ENCODE peak calls at places on chromosomes 1 and 21, in ten cellular contexts. B is adrenal gland, A is esophagus muscularis mucosa, R is body of pancreas, H is ovary, J is IMR-90, Y is HCT116, D is suprapubic skin, K is A549, F is uterus. E is an unnamed sample.
A peak's percentile ranks its signal among the peaks of the same experiment; 100 is the strongest.

GRCh38 chr1:32361674-32362473 is 411 bp downstream of the FAM229A start:
- DNase-seq in B (peak; percentile 80), A (no peak), R (peak; percentile 56), H (peak; percentile 77), J (no peak), Y (no peak), D (no peak), K (no peak), F (peak; percentile 64), E (peak; percentile 75)

GRCh38 chr1:114009042-114009392 is 29.7 kb downstream of the OLFML3 start:
- DNase-seq in B (no peak), A (no peak), R (no peak), H (no peak), J (no peak), Y (no peak), D (no peak), K (no peak), F (no peak), E (no peak)

GRCh38 chr21:39054066-39054465 is 129.2 kb downstream of the PSMG1 start:
- DNase-seq in B (no peak), A (no peak), R (no peak), H (no peak), J (no peak), Y (no peak), D (no peak), K (no peak), F (no peak), E (no peak)

GRCh38 chr1:199020046-199020445 is 381.2 kb downstream of the PTPRC start:
- DNase-seq in B (no peak), A (no peak), R (no peak), H (no peak), J (no peak), Y (no peak), D (no peak), K (no peak), F (no peak), E (no peak)

GRCh38 chr1:99177465-99177864 is 86.8 kb upstream of the PLPPR4 start:
- DNase-seq in B (no peak), A (no peak), R (no peak), H (no peak), J (no peak), Y (no peak), D (no peak), K (no peak), F (no peak), E (no peak)

GRCh38 chr1:184970691-184971161 is 3.6 kb downstream of the NIBAN1 start:
- DNase-seq in B (no peak), A (no peak), R (no peak), H (no peak), J (peak; percentile 59), Y (no peak), D (no peak), K (no peak), F (no peak), E (no peak)

GRCh38 chr1:844472-845026 is 79.2 kb upstream of the SAMD11 start:
- DNase-seq in B (no peak), A (no peak), R (no peak), H (no peak), J (no peak), Y (no peak), D (no peak), K (no peak), F (no peak), E (no peak)

GRCh38 chr1:205447457-205448415 is 8.1 kb downstream of the BLACAT1 start:
- DNase-seq in B (no peak), A (no peak), R (no peak), H (no peak), J (no peak), Y (no peak), D (no peak), K (no peak), F (no peak), E (no peak)

GRCh38 chr1:6365047-6365446 is 28.5 kb downstream of the ACOT7 start:
- DNase-seq in B (no peak), A (no peak), R (no peak), H (no peak), J (no peak), Y (no peak), D (no peak), K (no peak), F (no peak), E (no peak)

GRCh38 chr1:227887697-227888403 is 59.9 kb downstream of the WNT9A start:
- DNase-seq in B (peak; percentile 77), A (peak; percentile 93), R (peak; percentile 14), H (peak; percentile 63), J (no peak), Y (no peak), D (peak; percentile 84), K (no peak), F (peak; percentile 75), E (peak; percentile 93)

GRCh38 chr1:229461032-229461668 is 27.3 kb upstream of the ACTA1 start:
- DNase-seq in B (no peak), A (no peak), R (no peak), H (no peak), J (no peak), Y (no peak), D (no peak), K (no peak), F (no peak), E (no peak)

GRCh38 chr1:37028981-37029617 is 5.2 kb downstream of the GRIK3 start:
- DNase-seq in B (no peak), A (no peak), R (no peak), H (no peak), J (no peak), Y (no peak), D (no peak), K (no peak), F (no peak), E (no peak)

GRCh38 chr1:3015269-3015635 is 6.0 kb upstream of the ACTRT2 start:
- DNase-seq in B (no peak), A (no peak), R (no peak), H (no peak), J (no peak), Y (no peak), D (no peak), K (no peak), F (no peak), E (peak; percentile 53)

GRCh38 chr1:241817956-241818612 is 29.9 kb upstream of the EXO1 start:
- DNase-seq in B (no peak), A (no peak), R (no peak), H (no peak), J (no peak), Y (no peak), D (no peak), K (no peak), F (no peak), E (no peak)

GRCh38 chr1:112044745-112045144 is 55.3 kb upstream of the KCND3 start:
- DNase-seq in B (no peak), A (no peak), R (no peak), H (no peak), J (no peak), Y (no peak), D (no peak), K (no peak), F (no peak), E (no peak)

GRCh38 chr1:110187139-110187890 is 22.8 kb upstream of the KCNC4 start:
- DNase-seq in B (no peak), A (no peak), R (no peak), H (no peak), J (no peak), Y (no peak), D (no peak), K (no peak), F (no peak), E (no peak)

GRCh38 chr1:101540161-101540560 is 303.3 kb downstream of the S1PR1 start:
- DNase-seq in B (no peak), A (no peak), R (no peak), H (no peak), J (no peak), Y (no peak), D (no peak), K (no peak), F (no peak), E (no peak)

GRCh38 chr1:56157477-56157876 is 421.9 kb downstream of the PLPP3 start:
- DNase-seq in B (no peak), A (no peak), R (no peak), H (no peak), J (no peak), Y (no peak), D (no peak), K (no peak), F (no peak), E (no peak)

GRCh38 chr1:100354971-100355394 is 2.7 kb downstream of the CDC14A start:
- DNase-seq in B (no peak), A (no peak), R (peak; percentile 33), H (no peak), J (peak; percentile 66), Y (peak; percentile 51), D (no peak), K (no peak), F (no peak), E (no peak)
- TF ChIP-seq POLR2A in B (no peak), A (no peak), R (no peak), H (no peak), J (no peak), Y (no peak), D (no peak), K (no peak), F (peak; percentile 24), E (no peak)

DNA sequence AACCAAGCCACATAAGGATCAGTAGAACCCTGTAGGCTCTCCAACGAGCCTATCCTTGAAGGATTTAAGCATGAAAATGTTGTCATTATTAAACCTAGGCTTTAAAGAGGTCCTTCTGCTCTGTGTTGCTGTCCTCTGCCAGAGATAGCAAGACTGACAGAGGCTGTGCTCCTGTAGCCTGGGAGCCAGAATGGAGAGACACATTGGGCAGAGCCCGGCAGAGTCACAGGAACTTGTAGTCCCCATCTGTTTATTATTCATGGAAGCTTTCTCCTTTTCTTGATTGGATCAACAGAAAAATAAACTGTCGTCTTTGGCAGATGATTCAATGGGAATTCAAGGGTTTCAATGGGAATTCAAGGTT is 19.2 kb upstream of the SLAMF1 start:
- DNase-seq in B (no peak), A (no peak), R (no peak), H (no peak), J (no peak), Y (no peak), D (no peak), K (no peak), F (no peak), E (no peak)
- H3K4me1 ChIP-seq in B (peaks cover 7% of the 10 kb centered on the region), A (no peaks in the 10 kb centered on the region), R (no peaks in the 10 kb centered on the region), H (peaks cover 2% of the 10 kb centered on the region), J (no peaks in the 10 kb centered on the region), Y (no peaks in the 10 kb centered on the region), D (no peaks in the 10 kb centered on the region), K (no peaks in the 10 kb centered on the region), F (no peaks in the 10 kb centered on the region), E (no peaks in the 10 kb centered on the region)

GRCh38 chr21:44328242-44328895 is 10.8 kb downstream of the CFAP410 start:
- DNase-seq in B (no peak), A (no peak), R (no peak), H (no peak), J (no peak), Y (no peak), D (no peak), K (no peak), F (no peak), E (no peak)
- TF ChIP-seq POLR2A in B (no peak), A (no peak), R (no peak), H (no peak), J (no peak), Y (no peak), D (no peak), K (no peak), F (no peak), E (no peak)

DNA sequence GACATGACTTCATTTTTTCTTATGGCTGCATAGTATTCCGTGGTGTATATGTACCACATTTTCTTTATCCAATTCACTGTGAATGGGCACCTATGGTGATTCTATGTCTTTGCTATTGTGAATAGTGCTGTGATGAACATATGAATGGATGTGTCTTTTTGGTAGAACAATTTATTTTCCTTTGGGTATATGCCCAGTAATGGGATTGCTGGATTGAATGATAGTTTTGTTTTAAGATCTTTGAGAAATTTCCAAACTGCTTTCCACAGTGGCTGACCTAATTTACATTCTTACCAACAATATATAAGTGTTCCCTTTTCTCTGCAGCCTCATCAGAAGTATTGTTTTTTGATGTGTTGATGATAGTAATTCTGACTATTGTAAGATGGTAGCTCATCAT is 361.7 kb upstream of the SGIP1 start:
- DNase-seq in B (no peak), A (no peak), R (no peak), H (no peak), J (no peak), Y (no peak), D (no peak), K (no peak), F (no peak), E (no peak)
- H3K4me1 ChIP-seq in B (no peaks in the 10 kb centered on the region), A (peaks cover 19% of the 10 kb centered on the region), R (no peaks in the 10 kb centered on the region), H (no peaks in the 10 kb centered on the region), J (peaks cover 2% of the 10 kb centered on the region), Y (peaks cover 11% of the 10 kb centered on the region), D (no peaks in the 10 kb centered on the region), K (peaks cover 70% of the 10 kb centered on the region), F (no peaks in the 10 kb centered on the region), E (peaks cover 39% of the 10 kb centered on the region)

E was measured in sigmoid colon.